ENCODE peak calls at places on chromosomes 6 and 20, in six cellular contexts. One of them, this sample, is unnamed.

GRCh38 chr20:44123874-44124535 is 63.0 kb downstream of the JPH2 start:
- DNase-seq in NCI-H526 treated with DMSO at 0.1 percent for 48 hours: no peak
- DNase-seq in neural progenitor cell: no peak
- DNase-seq in fibroblast of pulmonary artery: no peak
- DNase-seq in activated naive CD4-positive, alpha-beta T cell treated with anti-CD3 and anti-CD28 coated beads for 36 hours: no peak
- DNase-seq in esophagus squamous epithelium: no peak
- DNase-seq in this sample: no peak

GRCh38 chr6:158869604-158870417 is 50.6 kb upstream of the EZR start:
- DNase-seq in NCI-H526 treated with DMSO at 0.1 percent for 48 hours: peak; percentile 85
- DNase-seq in neural progenitor cell: peak; percentile 96
- DNase-seq in fibroblast of pulmonary artery: peak; percentile 91
- DNase-seq in activated naive CD4-positive, alpha-beta T cell treated with anti-CD3 and anti-CD28 coated beads for 36 hours: peak; percentile 96
- DNase-seq in esophagus squamous epithelium: peak; percentile 91
- DNase-seq in this sample: peak; percentile 69

GRCh38 chr20:1623501-1624250 is 3.9 kb upstream of the SIRPB1 start:
- DNase-seq in NCI-H526 treated with DMSO at 0.1 percent for 48 hours: no peak
- DNase-seq in neural progenitor cell: no peak
- DNase-seq in fibroblast of pulmonary artery: no peak
- DNase-seq in activated naive CD4-positive, alpha-beta T cell treated with anti-CD3 and anti-CD28 coated beads for 36 hours: no peak
- DNase-seq in esophagus squamous epithelium: no peak
- DNase-seq in this sample: no peak

GRCh38 chr6:107700016-107700335 is 124.1 kb downstream of the SCML4 start:
- DNase-seq in NCI-H526 treated with DMSO at 0.1 percent for 48 hours: no peak
- DNase-seq in neural progenitor cell: no peak
- DNase-seq in fibroblast of pulmonary artery: no peak
- DNase-seq in activated naive CD4-positive, alpha-beta T cell treated with anti-CD3 and anti-CD28 coated beads for 36 hours: no peak
- DNase-seq in esophagus squamous epithelium: no peak
- DNase-seq in this sample: no peak

GRCh38 chr6:147728903-147729302 is 220.4 kb downstream of the SAMD5 start:
- DNase-seq in NCI-H526 treated with DMSO at 0.1 percent for 48 hours: no peak
- DNase-seq in neural progenitor cell: no peak
- DNase-seq in fibroblast of pulmonary artery: no peak
- DNase-seq in activated naive CD4-positive, alpha-beta T cell treated with anti-CD3 and anti-CD28 coated beads for 36 hours: no peak
- DNase-seq in esophagus squamous epithelium: no peak
- DNase-seq in this sample: no peak

GRCh38 chr6:71419954-71420692 is 131.5 kb downstream of the OGFRL1 start:
- DNase-seq in NCI-H526 treated with DMSO at 0.1 percent for 48 hours: peak; percentile 12
- DNase-seq in neural progenitor cell: peak; percentile 85
- DNase-seq in fibroblast of pulmonary artery: peak; percentile 47
- DNase-seq in activated naive CD4-positive, alpha-beta T cell treated with anti-CD3 and anti-CD28 coated beads for 36 hours: no peak
- DNase-seq in esophagus squamous epithelium: no peak
- DNase-seq in this sample: peak; percentile 44

GRCh38 chr20:56765172-56766073 is 136.3 kb downstream of the TFAP2C start:
- DNase-seq in NCI-H526 treated with DMSO at 0.1 percent for 48 hours: no peak
- DNase-seq in neural progenitor cell: peak; percentile 77
- DNase-seq in fibroblast of pulmonary artery: no peak
- DNase-seq in activated naive CD4-positive, alpha-beta T cell treated with anti-CD3 and anti-CD28 coated beads for 36 hours: no peak
- DNase-seq in esophagus squamous epithelium: no peak
- DNase-seq in this sample: no peak

GRCh38 chr6:79307321-79308036 is 73.0 kb upstream of the HMGN3 start:
- DNase-seq in NCI-H526 treated with DMSO at 0.1 percent for 48 hours: no peak
- DNase-seq in neural progenitor cell: no peak
- DNase-seq in fibroblast of pulmonary artery: peak; percentile 43
- DNase-seq in activated naive CD4-positive, alpha-beta T cell treated with anti-CD3 and anti-CD28 coated beads for 36 hours: no peak
- DNase-seq in esophagus squamous epithelium: no peak
- DNase-seq in this sample: no peak

GRCh38 chr6:127404133-127404532 is 55.1 kb downstream of the KIAA0408 start:
- DNase-seq in NCI-H526 treated with DMSO at 0.1 percent for 48 hours: no peak
- DNase-seq in neural progenitor cell: no peak
- DNase-seq in fibroblast of pulmonary artery: no peak
- DNase-seq in activated naive CD4-positive, alpha-beta T cell treated with anti-CD3 and anti-CD28 coated beads for 36 hours: no peak
- DNase-seq in esophagus squamous epithelium: no peak
- DNase-seq in this sample: no peak

GRCh38 chr6:106916891-106917290 is 57.6 kb downstream of the CD24 start:
- DNase-seq in NCI-H526 treated with DMSO at 0.1 percent for 48 hours: no peak
- DNase-seq in neural progenitor cell: no peak
- DNase-seq in fibroblast of pulmonary artery: no peak
- DNase-seq in activated naive CD4-positive, alpha-beta T cell treated with anti-CD3 and anti-CD28 coated beads for 36 hours: no peak
- DNase-seq in esophagus squamous epithelium: no peak
- DNase-seq in this sample: no peak

GRCh38 chr6:143596857-143597256 is 80.9 kb upstream of the PHACTR2 start:
- DNase-seq in NCI-H526 treated with DMSO at 0.1 percent for 48 hours: no peak
- DNase-seq in neural progenitor cell: no peak
- DNase-seq in fibroblast of pulmonary artery: peak; percentile 99
- DNase-seq in activated naive CD4-positive, alpha-beta T cell treated with anti-CD3 and anti-CD28 coated beads for 36 hours: no peak
- DNase-seq in esophagus squamous epithelium: no peak
- DNase-seq in this sample: no peak

GRCh38 chr6:35237466-35237865 is 22.1 kb upstream of the ZNF76 start:
- DNase-seq in NCI-H526 treated with DMSO at 0.1 percent for 48 hours: no peak
- DNase-seq in neural progenitor cell: no peak
- DNase-seq in fibroblast of pulmonary artery: no peak
- DNase-seq in activated naive CD4-positive, alpha-beta T cell treated with anti-CD3 and anti-CD28 coated beads for 36 hours: no peak
- DNase-seq in esophagus squamous epithelium: no peak
- DNase-seq in this sample: no peak

GRCh38 chr20:10987651-10988383 is 314.0 kb upstream of the JAG1 start:
- DNase-seq in NCI-H526 treated with DMSO at 0.1 percent for 48 hours: no peak
- DNase-seq in neural progenitor cell: no peak
- DNase-seq in fibroblast of pulmonary artery: no peak
- DNase-seq in activated naive CD4-positive, alpha-beta T cell treated with anti-CD3 and anti-CD28 coated beads for 36 hours: no peak
- DNase-seq in esophagus squamous epithelium: no peak
- DNase-seq in this sample: no peak

GRCh38 chr6:85400331-85400730 is 49.6 kb upstream of the NT5E start:
- DNase-seq in NCI-H526 treated with DMSO at 0.1 percent for 48 hours: no peak
- DNase-seq in neural progenitor cell: no peak
- DNase-seq in fibroblast of pulmonary artery: no peak
- DNase-seq in activated naive CD4-positive, alpha-beta T cell treated with anti-CD3 and anti-CD28 coated beads for 36 hours: no peak
- DNase-seq in esophagus squamous epithelium: no peak
- DNase-seq in this sample: no peak

GRCh38 chr20:9279905-9280304 is 211.0 kb downstream of the PLCB4 start:
- DNase-seq in NCI-H526 treated with DMSO at 0.1 percent for 48 hours: no peak
- DNase-seq in neural progenitor cell: peak; percentile 24
- DNase-seq in fibroblast of pulmonary artery: no peak
- DNase-seq in activated naive CD4-positive, alpha-beta T cell treated with anti-CD3 and anti-CD28 coated beads for 36 hours: no peak
- DNase-seq in esophagus squamous epithelium: no peak
- DNase-seq in this sample: no peak

GRCh38 chr6:88780714-88781389 is 182.6 kb downstream of the RNGTT start:
- DNase-seq in NCI-H526 treated with DMSO at 0.1 percent for 48 hours: peak; percentile 32
- DNase-seq in neural progenitor cell: peak; percentile 78
- DNase-seq in fibroblast of pulmonary artery: peak; percentile 86
- DNase-seq in activated naive CD4-positive, alpha-beta T cell treated with anti-CD3 and anti-CD28 coated beads for 36 hours: peak; percentile 66
- DNase-seq in esophagus squamous epithelium: no peak
- DNase-seq in this sample: peak; percentile 16

GRCh38 chr20:326645-327031 is 1.3 kb downstream of the SOX12 start:
- DNase-seq in NCI-H526 treated with DMSO at 0.1 percent for 48 hours: peak; percentile 52
- DNase-seq in neural progenitor cell: peak; percentile 73
- DNase-seq in fibroblast of pulmonary artery: no peak
- DNase-seq in activated naive CD4-positive, alpha-beta T cell treated with anti-CD3 and anti-CD28 coated beads for 36 hours: peak; percentile 28
- DNase-seq in esophagus squamous epithelium: no peak
- DNase-seq in this sample: no peak

GRCh38 chr20:63737690-63737939 is 1.2 kb downstream of the LIME1 start:
- DNase-seq in NCI-H526 treated with DMSO at 0.1 percent for 48 hours: no peak
- DNase-seq in neural progenitor cell: peak; percentile 55
- DNase-seq in fibroblast of pulmonary artery: no peak
- DNase-seq in activated naive CD4-positive, alpha-beta T cell treated with anti-CD3 and anti-CD28 coated beads for 36 hours: no peak
- DNase-seq in esophagus squamous epithelium: no peak
- DNase-seq in this sample: no peak

GRCh38 chr6:63023726-63024125 is 187.5 kb upstream of the FKBP1C start:
- DNase-seq in NCI-H526 treated with DMSO at 0.1 percent for 48 hours: no peak
- DNase-seq in neural progenitor cell: no peak
- DNase-seq in fibroblast of pulmonary artery: no peak
- DNase-seq in activated naive CD4-positive, alpha-beta T cell treated with anti-CD3 and anti-CD28 coated beads for 36 hours: no peak
- DNase-seq in esophagus squamous epithelium: no peak
- DNase-seq in this sample: no peak

GRCh38 chr6:99945995-99946394 is 48.0 kb downstream of the MCHR2 start:
- DNase-seq in NCI-H526 treated with DMSO at 0.1 percent for 48 hours: no peak
- DNase-seq in neural progenitor cell: no peak
- DNase-seq in fibroblast of pulmonary artery: no peak
- DNase-seq in activated naive CD4-positive, alpha-beta T cell treated with anti-CD3 and anti-CD28 coated beads for 36 hours: no peak
- DNase-seq in esophagus squamous epithelium: no peak
- DNase-seq in this sample: no peak

This sample was measured in nucleus accumbens.